ENCODE peak calls at places on chromosomes 5 and 9, in four cellular contexts. C, L, Q and N are unnamed samples.

GRCh38 chr9:134316444-134317160 is 9.7 kb upstream of the RXRA start:
- DNase-seq in C (no peak), Q (no peak), L (peak; percentile 77), N (no peak)

GRCh38 chr5:29960323-29960722 is 1233.2 kb upstream of the CDH6 start:
- DNase-seq in L (no peak), Q (no peak), C (no peak), N (no peak)

GRCh38 chr5:79109527-79110492 is 1.8 kb upstream of the BHMT start:
- DNase-seq in Q (no peak), C (peak; percentile 44), L (no peak), N (no peak)

GRCh38 chr9:131982683-131983239 is 96.9 kb downstream of the MED27 start:
- DNase-seq in C (no peak), Q (no peak), L (peak; percentile 72), N (no peak)

GRCh38 chr5:156920861-156921431 is 42.1 kb downstream of the TIMD4 start:
- DNase-seq in Q (no peak), L (no peak), C (no peak), N (no peak)

GRCh38 chr5:38051711-38052508 is 206.4 kb upstream of the EGFLAM start:
- DNase-seq in C (no peak), L (no peak), Q (no peak), N (no peak)

GRCh38 chr9:89686134-89686533 is 81.3 kb downstream of the GADD45G start:
- DNase-seq in C (no peak), L (no peak), Q (no peak), N (peak; percentile 92)

GRCh38 chr5:9898319-9898718 is 268.2 kb upstream of the TAS2R1 start:
- DNase-seq in Q (no peak), L (peak; percentile 4), C (peak; percentile 85), N (no peak)

GRCh38 chr5:88666761-88667186 is 216.2 kb downstream of the MEF2C start:
- DNase-seq in C (peak; percentile 10), L (peak; percentile 81), Q (no peak), N (no peak)

GRCh38 chr9:122158202-122158601 is 1.4 kb downstream of the NDUFA8 start:
- DNase-seq in L (peak; percentile 31), Q (no peak), C (peak; percentile 54), N (no peak)

GRCh38 chr9:132142883-132143282 is 19.0 kb upstream of the NTNG2 start:
- DNase-seq in Q (no peak), C (peak; percentile 44), L (no peak), N (no peak)

GRCh38 chr5:54985301-54986268 is at the start of gene ESM1:
- DNase-seq in Q (no peak), C (peak; percentile 61), L (peak; percentile 72), N (peak; percentile 26)

GRCh38 chr9:120696551-120697230 is 17.6 kb downstream of the MEGF9 start:
- DNase-seq in L (no peak), C (peak; percentile 36), Q (no peak), N (no peak)

GRCh38 chr9:131138676-131139075 is 13.3 kb downstream of the NUP214 start:
- DNase-seq in C (no peak), Q (no peak), L (no peak), N (no peak)

GRCh38 chr9:123349691-123350480 is 6.1 kb upstream of the CRB2 start:
- DNase-seq in C (peak; percentile 69), L (no peak), Q (no peak), N (no peak)

GRCh38 chr5:172456076-172456800 is 1.9 kb upstream of the SH3PXD2B start:
- DNase-seq in C (no peak), Q (no peak), L (no peak), N (no peak)

GRCh38 chr5:134551891-134552290 is 26.4 kb downstream of the JADE2 start:
- DNase-seq in Q (no peak), L (no peak), C (peak; percentile 69), N (no peak)

GRCh38 chr5:167720201-167720600 is 571.2 kb upstream of the WWC1 start:
- DNase-seq in Q (no peak), C (no peak), L (no peak), N (no peak)

GRCh38 chr5:29162297-29162696 is 2031.2 kb upstream of the CDH6 start:
- DNase-seq in L (no peak), Q (no peak), C (no peak), N (no peak)

GRCh38 chr9:15274425-15274824 is 32.6 kb downstream of the TTC39B start:
- DNase-seq in C (no peak), L (no peak), Q (no peak), N (no peak)

GRCh38 chr9:134917431-134918373 is at the start of gene FCN1:
- DNase-seq in L (no peak), Q (no peak), C (no peak), N (no peak)

GRCh38 chr5:119291056-119291455 is 64.8 kb upstream of the TNFAIP8 start:
- DNase-seq in Q (no peak), C (no peak), L (no peak), N (no peak)
- H3K27ac ChIP-seq in Q (no peak overlapping the region), C (no peak overlapping the region), L (no peak overlapping the region), N (no peak overlapping the region)

GRCh38 chr5:126499278-126499677 is 76.1 kb downstream of the GRAMD2B start:
- DNase-seq in L (no peak), C (no peak), Q (no peak), N (no peak)

GRCh38 chr5:126501448-126501847 is 78.2 kb downstream of the GRAMD2B start:
- DNase-seq in C (no peak), L (no peak), Q (no peak), N (no peak)

GRCh38 chr5:126503602-126504104 is 80.4 kb downstream of the GRAMD2B start:
- DNase-seq in Q (no peak), L (peak; percentile 38), C (no peak), N (no peak)

GRCh38 chr5:126497506-126497905 is 74.3 kb downstream of the GRAMD2B start:
- DNase-seq in C (no peak), L (no peak), Q (no peak), N (no peak)

DNA sequence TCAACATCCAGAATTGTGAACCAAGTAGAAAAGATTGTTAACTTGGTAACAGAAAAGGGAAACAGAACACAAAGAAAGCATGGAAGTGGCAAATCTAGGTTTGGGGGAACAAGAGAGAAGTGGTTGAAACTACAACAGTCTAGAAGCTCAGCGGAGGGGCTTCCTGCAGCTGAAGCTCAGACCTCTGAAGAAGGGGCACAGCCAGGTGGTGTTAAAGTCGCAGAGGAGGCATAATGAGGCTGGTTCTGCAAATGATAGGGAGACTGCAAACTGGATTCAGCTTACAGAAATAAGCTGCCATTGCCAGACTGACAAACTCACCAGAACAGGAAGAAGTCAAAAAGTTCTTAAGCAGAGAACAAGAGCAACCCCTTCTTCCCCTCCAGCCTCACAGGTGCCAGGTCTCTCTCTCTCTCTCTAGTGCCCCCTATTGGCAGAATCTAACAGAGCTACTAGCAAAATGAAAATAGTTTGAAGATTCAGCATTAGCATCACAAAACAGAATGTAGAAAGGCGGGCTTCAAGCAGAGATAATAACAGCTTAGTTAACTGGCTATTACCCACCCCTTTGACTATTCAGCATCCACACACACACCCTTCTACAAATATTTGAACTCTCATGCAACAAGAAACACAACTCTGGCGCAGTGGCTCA is 76.7 kb downstream of the GRAMD2B start:
- DNase-seq in L (no peak), C (peak; percentile 36), Q (no peak), N (no peak)
- H3K79me2 ChIP-seq in L (no peaks in the 10 kb centered on the region), C (no peaks in the 10 kb centered on the region), Q (no peaks in the 10 kb centered on the region), N (no peaks in the 10 kb centered on the region)

DNA sequence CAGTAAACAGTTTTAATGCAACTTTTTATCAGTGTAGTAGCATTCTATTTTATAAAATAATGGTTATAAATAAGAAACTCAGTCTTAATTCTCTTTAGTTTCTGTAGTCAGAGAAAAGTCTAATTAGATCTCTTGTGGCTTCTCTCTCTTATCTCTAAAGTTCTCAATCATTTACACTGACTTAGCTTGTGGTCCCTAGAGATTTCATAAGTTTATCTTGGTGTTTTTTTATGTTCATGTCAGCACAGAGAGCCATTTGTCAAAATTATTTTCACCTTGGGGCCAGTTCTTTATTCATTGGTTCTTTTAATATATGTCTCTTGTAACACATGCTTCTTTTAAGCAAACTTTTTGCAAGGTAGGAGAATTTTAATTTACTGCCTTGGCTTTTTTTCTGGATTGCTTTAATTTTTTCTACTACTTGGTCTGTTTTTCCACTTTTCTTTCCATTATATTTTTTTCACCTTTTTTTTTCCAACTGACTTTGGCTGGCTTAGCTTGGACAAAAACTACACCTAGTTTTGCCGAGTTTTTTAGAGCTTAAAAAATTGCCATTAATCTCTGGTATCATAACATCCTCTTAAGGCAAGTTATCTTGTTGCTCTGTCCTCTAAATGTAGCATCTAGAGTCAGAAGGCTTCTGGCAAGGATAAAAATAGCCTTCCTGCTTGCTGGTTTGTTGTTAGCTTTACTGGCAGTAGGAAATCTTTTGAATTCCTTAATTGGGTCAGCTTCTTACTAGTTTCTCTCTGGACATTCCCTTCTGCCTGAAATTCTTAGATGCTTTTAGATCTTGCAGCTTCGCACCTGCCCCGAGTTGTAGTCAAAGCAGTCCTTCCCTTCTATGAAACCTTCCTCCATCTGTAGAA is 35.3 kb downstream of the CPEB4 start:
- DNase-seq in L (peak; percentile 54), Q (no peak), C (no peak), N (no peak)
- H3K27ac ChIP-seq in L (peak overlapping the region; percentile 8), Q (no peak overlapping the region), C (no peak overlapping the region), N (no peak overlapping the region)

DNA sequence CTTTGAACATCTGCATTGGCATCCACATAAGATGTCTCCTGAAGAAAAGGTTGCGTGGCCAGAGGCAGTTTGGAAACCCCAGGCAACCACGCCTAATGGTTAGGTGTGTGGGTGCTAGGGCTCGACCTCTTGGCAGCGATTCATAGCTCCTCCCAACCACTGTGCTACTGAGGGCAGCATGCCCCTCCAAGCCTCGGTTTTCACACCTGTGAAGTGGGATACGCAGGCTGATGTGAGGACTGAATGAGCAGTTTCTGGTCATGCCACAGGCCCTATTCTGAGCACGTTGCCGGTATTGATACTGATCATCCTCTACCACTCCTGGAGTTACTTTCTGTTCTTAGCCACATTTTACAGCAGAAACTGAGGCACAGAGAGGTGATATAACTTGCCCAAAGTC is 19.1 kb downstream of the NDST1 start:
- DNase-seq in C (no peak), Q (no peak), L (no peak), N (no peak)
- H3K79me2 ChIP-seq in C (peaks cover 43% of the 10 kb centered on the region), Q (peaks cover 15% of the 10 kb centered on the region), L (peaks cover 96% of the 10 kb centered on the region), N (peaks cover 70% of the 10 kb centered on the region)

GRCh38 chr5:6730807-6731206 is 17.6 kb downstream of the TENT4A start:
- DNase-seq in L (no peak), Q (no peak), C (no peak), N (no peak)

GRCh38 chr5:6730407-6730806 is 17.2 kb downstream of the TENT4A start:
- DNase-seq in C (no peak), L (no peak), Q (no peak), N (no peak)

GRCh38 chr5:6732634-6733410 is 19.6 kb downstream of the TENT4A start:
- DNase-seq in L (peak; percentile 73), C (peak; percentile 40), Q (no peak), N (no peak)

GRCh38 chr5:6733411-6734242 is 20.4 kb downstream of the TENT4A start:
- DNase-seq in Q (no peak), L (peak; percentile 90), C (no peak), N (no peak)

GRCh38 chr5:6731465-6732237 is 18.4 kb downstream of the TENT4A start:
- DNase-seq in C (no peak), L (no peak), Q (no peak), N (no peak)
- H3K27ac ChIP-seq in C (no peak overlapping the region), L (peak overlapping the region; percentile 91), Q (no peak overlapping the region), N (no peak overlapping the region)

DNA sequence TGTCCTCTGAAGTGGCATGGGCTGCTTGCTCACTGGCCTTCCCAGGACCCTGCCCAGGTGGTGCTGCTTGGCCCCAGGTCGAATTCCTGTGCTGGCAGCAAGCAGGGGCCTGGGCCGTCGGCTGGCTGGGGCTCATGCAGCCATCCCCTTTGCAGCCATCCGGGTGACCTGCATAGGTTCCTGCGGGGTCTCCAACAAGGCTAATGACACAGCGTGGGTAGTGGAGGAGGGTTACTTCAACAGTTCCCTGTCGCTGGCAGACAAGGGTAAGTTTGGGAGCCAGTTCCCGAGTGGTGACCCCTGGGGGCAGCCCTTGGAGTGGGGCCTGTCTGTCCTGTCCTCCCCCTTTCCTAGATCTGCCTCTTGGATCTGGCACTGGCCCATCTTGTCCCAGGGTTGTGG is 6.1 kb upstream of the EHMT1 start:
- DNase-seq in C (no peak), L (no peak), Q (no peak), N (no peak)
- H3K79me2 ChIP-seq in C (peaks cover 61% of the 10 kb centered on the region), L (peaks cover 26% of the 10 kb centered on the region), Q (peaks cover 67% of the 10 kb centered on the region), N (peaks cover 65% of the 10 kb centered on the region)